ENCODE peak calls at places on chromosomes 11 and 22, in five cellular contexts. One of them, this sample, is unnamed.

GRCh38 chr11:26028294-26028954 is 303.5 kb upstream of the ANO3 start:
- DNase-seq in WERI-Rb-1: no peak
- DNase-seq in heart left ventricle: no peak
- DNase-seq in endothelial cell: no peak
- DNase-seq in GM13977: no peak
- DNase-seq in this sample: no peak

GRCh38 chr11:134037093-134037908 is 31.6 kb upstream of the JAM3 start:
- DNase-seq in heart left ventricle: peak; percentile 81
- DNase-seq in endothelial cell: peak; percentile 69
- DNase-seq in WERI-Rb-1: peak; percentile 83
- DNase-seq in GM13977: peak; percentile 55
- DNase-seq in this sample: no peak

GRCh38 chr22:25039754-25040153 is 87.2 kb downstream of the KIAA1671 start:
- DNase-seq in endothelial cell: no peak
- DNase-seq in heart left ventricle: no peak
- DNase-seq in WERI-Rb-1: peak; percentile 80
- DNase-seq in GM13977: no peak
- DNase-seq in this sample: no peak

GRCh38 chr11:129724866-129725265 is 90.8 kb upstream of the TMEM45B start:
- DNase-seq in endothelial cell: no peak
- DNase-seq in heart left ventricle: no peak
- DNase-seq in WERI-Rb-1: no peak
- DNase-seq in GM13977: no peak
- DNase-seq in this sample: no peak

GRCh38 chr11:62592989-62593421 is 1.7 kb upstream of the TUT1 start:
- DNase-seq in endothelial cell: no peak
- DNase-seq in WERI-Rb-1: no peak
- DNase-seq in heart left ventricle: no peak
- DNase-seq in GM13977: no peak
- DNase-seq in this sample: no peak

GRCh38 chr11:57662893-57663292 is 5.0 kb upstream of the ZDHHC5 start:
- DNase-seq in WERI-Rb-1: no peak
- DNase-seq in GM13977: no peak
- DNase-seq in endothelial cell: no peak
- DNase-seq in heart left ventricle: no peak
- DNase-seq in this sample: no peak

GRCh38 chr22:39351689-39352214 is 2.0 kb downstream of the SYNGR1 start:
- DNase-seq in endothelial cell: no peak
- DNase-seq in WERI-Rb-1: no peak
- DNase-seq in heart left ventricle: no peak
- DNase-seq in GM13977: peak; percentile 20
- DNase-seq in this sample: no peak

GRCh38 chr11:65430406-65431217 is 8.0 kb downstream of the NEAT1 start:
- DNase-seq in heart left ventricle: no peak
- DNase-seq in WERI-Rb-1: no peak
- DNase-seq in GM13977: no peak
- DNase-seq in endothelial cell: no peak
- DNase-seq in this sample: no peak

GRCh38 chr11:130068986-130069683 is 559 bp upstream of the APLP2 start:
- DNase-seq in heart left ventricle: peak; percentile 85
- DNase-seq in endothelial cell: peak; percentile 47
- DNase-seq in GM13977: no peak
- DNase-seq in WERI-Rb-1: no peak
- DNase-seq in this sample: no peak

GRCh38 chr11:116643521-116643920 is 129.3 kb downstream of the BUD13 start:
- DNase-seq in heart left ventricle: no peak
- DNase-seq in WERI-Rb-1: no peak
- DNase-seq in endothelial cell: no peak
- DNase-seq in GM13977: no peak
- DNase-seq in this sample: no peak

GRCh38 chr11:1126491-1126926 is 31.2 kb upstream of the MUC5AC start:
- DNase-seq in endothelial cell: peak; percentile 2
- DNase-seq in WERI-Rb-1: no peak
- DNase-seq in GM13977: no peak
- DNase-seq in heart left ventricle: no peak
- DNase-seq in this sample: no peak

GRCh38 chr22:41524809-41525449 is 19.3 kb downstream of the POLR3H start:
- DNase-seq in endothelial cell: no peak
- DNase-seq in heart left ventricle: no peak
- DNase-seq in WERI-Rb-1: peak; percentile 48
- DNase-seq in GM13977: peak; percentile 47
- DNase-seq in this sample: no peak

GRCh38 chr11:21229224-21229623 is 559.8 kb downstream of the NELL1 start:
- DNase-seq in GM13977: no peak
- DNase-seq in WERI-Rb-1: no peak
- DNase-seq in heart left ventricle: no peak
- DNase-seq in endothelial cell: no peak
- DNase-seq in this sample: no peak

GRCh38 chr11:114440121-114440860 is 1.0 kb downstream of the REXO2 start:
- DNase-seq in endothelial cell: no peak
- DNase-seq in heart left ventricle: no peak
- DNase-seq in GM13977: no peak
- DNase-seq in WERI-Rb-1: no peak
- DNase-seq in this sample: no peak

GRCh38 chr22:28091486-28091885 is 172.4 kb upstream of the PITPNB start:
- DNase-seq in WERI-Rb-1: no peak
- DNase-seq in endothelial cell: no peak
- DNase-seq in GM13977: no peak
- DNase-seq in heart left ventricle: no peak
- DNase-seq in this sample: no peak

GRCh38 chr11:33944693-33945424 is 53.0 kb upstream of the LMO2 start:
- DNase-seq in endothelial cell: no peak
- DNase-seq in GM13977: no peak
- DNase-seq in heart left ventricle: no peak
- DNase-seq in WERI-Rb-1: no peak
- DNase-seq in this sample: no peak

GRCh38 chr22:39494471-39495120 is 7.5 kb upstream of the MIEF1 start:
- DNase-seq in WERI-Rb-1: no peak
- DNase-seq in heart left ventricle: no peak
- DNase-seq in endothelial cell: no peak
- DNase-seq in GM13977: no peak
- DNase-seq in this sample: no peak

GRCh38 chr11:2095198-2095520 is 44.0 kb downstream of the IGF2 start:
- DNase-seq in heart left ventricle: no peak
- DNase-seq in endothelial cell: no peak
- DNase-seq in GM13977: no peak
- DNase-seq in WERI-Rb-1: no peak
- DNase-seq in this sample: no peak

GRCh38 chr11:8291421-8292350 is 28.0 kb upstream of the LMO1 start:
- DNase-seq in endothelial cell: no peak
- DNase-seq in heart left ventricle: no peak
- DNase-seq in WERI-Rb-1: no peak
- DNase-seq in GM13977: no peak
- DNase-seq in this sample: no peak

GRCh38 chr11:33388793-33389525 is 131.8 kb downstream of the HIPK3 start:
- DNase-seq in heart left ventricle: no peak
- DNase-seq in endothelial cell: no peak
- DNase-seq in WERI-Rb-1: no peak
- DNase-seq in GM13977: no peak
- DNase-seq in this sample: no peak

GRCh38 chr11:15145151-15145550 is 30.4 kb downstream of the INSC start:
- DNase-seq in endothelial cell: no peak
- DNase-seq in GM13977: no peak
- DNase-seq in heart left ventricle: no peak
- DNase-seq in WERI-Rb-1: no peak
- DNase-seq in this sample: no peak

GRCh38 chr22:27704581-27704980 is 97.0 kb downstream of the MN1 start:
- DNase-seq in endothelial cell: no peak
- DNase-seq in heart left ventricle: no peak
- DNase-seq in GM13977: no peak
- DNase-seq in WERI-Rb-1: no peak
- DNase-seq in this sample: no peak

GRCh38 chr11:116467809-116468208 is 305.0 kb downstream of the BUD13 start:
- DNase-seq in heart left ventricle: no peak
- DNase-seq in WERI-Rb-1: no peak
- DNase-seq in endothelial cell: no peak
- DNase-seq in GM13977: no peak
- DNase-seq in this sample: no peak

GRCh38 chr11:3981084-3981633 is 113.4 kb upstream of the RRM1 start:
- DNase-seq in GM13977: no peak
- DNase-seq in WERI-Rb-1: peak; percentile 23
- DNase-seq in heart left ventricle: no peak
- DNase-seq in endothelial cell: no peak
- DNase-seq in this sample: no peak

GRCh38 chr22:29370556-29370955 is 17.8 kb downstream of the AP1B1 start:
- DNase-seq in WERI-Rb-1: peak; percentile 45
- DNase-seq in GM13977: no peak
- DNase-seq in endothelial cell: no peak
- DNase-seq in heart left ventricle: no peak
- DNase-seq in this sample: no peak

GRCh38 chr11:23897453-23898289 is 599.2 kb upstream of the LUZP2 start:
- DNase-seq in heart left ventricle: no peak
- DNase-seq in WERI-Rb-1: no peak
- DNase-seq in GM13977: no peak
- DNase-seq in endothelial cell: no peak
- DNase-seq in this sample: no peak

GRCh38 chr11:6611092-6612007 is 666 bp downstream of the TAF10 start:
- DNase-seq in GM13977: peak; percentile 27
- DNase-seq in endothelial cell: no peak
- DNase-seq in WERI-Rb-1: peak; percentile 26
- DNase-seq in heart left ventricle: peak; percentile 58
- DNase-seq in this sample: no peak

DNA sequence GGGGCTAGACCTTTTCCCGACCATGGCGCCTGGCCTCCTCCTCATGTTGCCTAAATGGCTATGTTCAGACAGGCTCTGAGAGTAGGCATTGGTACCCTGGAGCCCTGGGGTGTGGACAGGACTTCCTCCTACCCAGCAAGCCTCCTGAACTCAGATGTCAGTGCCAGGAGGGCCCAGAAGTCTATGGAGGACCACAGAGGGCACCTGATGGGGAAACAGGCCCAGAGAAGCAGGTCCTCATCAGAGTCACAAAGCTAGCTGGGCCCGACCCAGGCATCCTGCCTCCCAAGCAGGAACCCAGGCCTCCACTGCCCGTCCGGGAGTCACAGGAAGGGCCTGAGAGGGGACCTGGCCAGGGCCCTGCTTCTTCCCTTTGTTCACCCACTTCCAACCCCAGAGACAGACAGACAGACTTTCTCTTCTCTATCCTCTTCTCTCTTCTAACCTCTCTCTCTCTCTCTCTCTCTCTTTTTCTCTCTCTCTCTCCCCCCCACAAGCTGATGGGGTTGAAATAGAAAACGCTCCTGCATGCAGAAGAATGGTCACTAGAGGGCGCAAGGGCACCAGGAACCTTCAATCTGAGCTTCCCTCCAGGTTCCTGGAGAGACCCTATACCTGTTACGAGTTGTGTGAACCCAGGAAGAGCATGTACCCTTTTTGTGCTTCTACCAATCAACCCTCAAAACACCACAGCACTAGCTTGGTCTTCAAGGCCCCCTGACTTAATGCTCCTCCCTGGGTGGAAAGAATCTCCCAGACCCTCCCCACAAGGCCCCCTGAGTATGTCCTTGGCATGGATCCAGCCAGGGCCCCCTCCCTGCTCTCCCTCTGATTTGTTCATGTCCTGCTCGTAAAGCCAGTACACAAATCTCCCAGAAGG is 27.1 kb downstream of the ARAP1 start:
- DNase-seq in heart left ventricle: peak; percentile 69
- DNase-seq in WERI-Rb-1: peak; percentile 73
- DNase-seq in GM13977: peak; percentile 83
- DNase-seq in endothelial cell: peak; percentile 79
- DNase-seq in this sample: peak; percentile 88
- TF ChIP-seq CTCF in heart left ventricle: peak; percentile 86
- TF ChIP-seq CTCF in WERI-Rb-1: peak; percentile 85
- TF ChIP-seq CTCF in GM13977: peak; percentile 87
- TF ChIP-seq CTCF in endothelial cell: peak; percentile 77
- TF ChIP-seq CTCF in this sample: peak; percentile 96

DNA sequence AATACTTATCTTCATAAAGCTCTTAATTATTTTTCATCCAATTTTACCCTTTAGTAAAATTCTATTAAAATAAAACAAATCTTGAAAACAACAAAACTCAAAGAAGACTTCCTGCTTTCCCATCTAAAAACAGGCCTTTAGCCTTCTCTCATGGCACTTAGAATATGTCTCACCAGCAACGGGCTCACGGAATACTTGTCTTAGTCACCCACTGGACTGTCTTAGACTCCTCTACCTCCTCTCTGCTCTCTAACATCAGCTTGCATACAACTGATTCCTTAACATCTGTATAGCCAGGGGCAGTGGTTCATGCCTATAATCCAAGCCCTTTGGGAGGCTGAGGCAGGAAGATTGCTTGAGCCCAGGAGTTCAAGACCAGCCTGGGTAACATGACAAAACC is 13.7 kb downstream of the HPS5 start:
- DNase-seq in heart left ventricle: no peak
- DNase-seq in endothelial cell: no peak
- DNase-seq in WERI-Rb-1: no peak
- DNase-seq in GM13977: no peak
- DNase-seq in this sample: no peak
- TF ChIP-seq CTCF in heart left ventricle: no peak
- TF ChIP-seq CTCF in endothelial cell: no peak
- TF ChIP-seq CTCF in WERI-Rb-1: no peak
- TF ChIP-seq CTCF in GM13977: no peak
- TF ChIP-seq CTCF in this sample: no peak

GRCh38 chr11:16841481-16841880 is 103.0 kb downstream of the C11orf58 start:
- DNase-seq in GM13977: no peak
- DNase-seq in heart left ventricle: no peak
- DNase-seq in endothelial cell: no peak
- DNase-seq in WERI-Rb-1: no peak
- DNase-seq in this sample: no peak
- TF ChIP-seq CTCF in GM13977: no peak
- TF ChIP-seq CTCF in heart left ventricle: no peak
- TF ChIP-seq CTCF in endothelial cell: no peak
- TF ChIP-seq CTCF in WERI-Rb-1: no peak
- TF ChIP-seq CTCF in this sample: no peak

GRCh38 chr11:28966951-28967350 is 858.8 kb downstream of the METTL15 start:
- DNase-seq in WERI-Rb-1: no peak
- DNase-seq in GM13977: no peak
- DNase-seq in heart left ventricle: no peak
- DNase-seq in endothelial cell: no peak
- DNase-seq in this sample: no peak
- TF ChIP-seq CTCF in WERI-Rb-1: no peak
- TF ChIP-seq CTCF in GM13977: no peak
- TF ChIP-seq CTCF in heart left ventricle: no peak
- TF ChIP-seq CTCF in endothelial cell: no peak
- TF ChIP-seq CTCF in this sample: no peak

DNA sequence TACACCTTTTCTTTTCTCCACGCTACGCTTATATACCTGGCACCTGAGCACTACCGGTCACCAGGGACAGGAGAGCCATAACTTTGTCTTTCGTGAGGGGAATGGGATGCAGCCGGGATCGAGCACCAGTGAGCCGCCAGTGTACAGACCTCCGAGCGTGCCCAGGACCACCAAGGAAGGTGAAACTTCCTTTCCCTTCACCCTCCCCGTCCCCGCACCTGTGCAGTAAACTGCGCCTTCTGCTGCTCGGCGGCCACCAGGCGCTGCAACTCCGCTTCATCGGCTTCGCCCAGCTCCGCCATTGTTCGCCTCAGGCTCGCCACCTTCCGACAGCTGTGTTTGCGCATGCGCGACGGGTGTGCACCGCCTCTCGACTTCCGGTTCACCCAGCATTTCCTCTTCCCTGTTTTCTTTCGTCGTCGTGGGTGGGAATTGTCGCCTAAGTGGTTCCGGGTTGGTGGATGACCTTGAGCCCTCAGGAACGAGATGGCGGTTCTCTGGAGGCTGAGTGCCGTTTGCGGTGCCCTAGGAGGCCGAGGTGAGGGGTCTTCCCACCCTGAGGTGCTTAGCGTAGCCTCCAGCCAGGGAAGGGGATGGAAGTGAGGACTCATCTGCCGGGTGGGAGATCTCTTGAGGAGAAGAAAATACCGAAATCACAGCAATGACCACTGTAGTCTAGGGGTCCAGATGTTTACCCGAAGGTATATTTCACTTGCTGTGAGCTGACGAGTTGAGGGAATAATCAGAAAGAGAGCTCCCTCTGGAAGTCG is at the start of the genes SDHD and TIMM8B:
- DNase-seq in GM13977: peak; percentile 90
- DNase-seq in heart left ventricle: peak; percentile 96
- DNase-seq in endothelial cell: peak; percentile 93
- DNase-seq in WERI-Rb-1: peak; percentile 97
- DNase-seq in this sample: peak; percentile 70
- TF ChIP-seq CTCF in GM13977: no peak
- TF ChIP-seq CTCF in heart left ventricle: peak; percentile 28
- TF ChIP-seq CTCF in endothelial cell: no peak
- TF ChIP-seq CTCF in WERI-Rb-1: peak; percentile 39
- TF ChIP-seq CTCF in this sample: no peak